ENCODE peak calls at places on chromosome 10, in four cellular contexts. I is pancreas, F is astrocyte of the hippocampus, Q is substantia nigra. Y is an unnamed sample.

GRCh38 chr10:72316748-72317435 is 37.8 kb downstream of the DNAJB12 start:
- DNase-seq in Q (peak; percentile 49), F (no peak), I (peak; percentile 83), Y (no peak)

GRCh38 chr10:11595395-11595692 is 16.1 kb downstream of the USP6NL start:
- DNase-seq in I (no peak), Q (peak; percentile 13), F (peak; percentile 66), Y (no peak)

GRCh38 chr10:22700489-22700888 is 13.9 kb downstream of the PIP4K2A start:
- DNase-seq in F (no peak), Q (no peak), I (no peak), Y (no peak)

GRCh38 chr10:106474891-106475290 is 689.6 kb downstream of the SORCS1 start:
- DNase-seq in I (no peak), Q (no peak), F (no peak), Y (no peak)

GRCh38 chr10:35172574-35172973 is 45.9 kb downstream of the CREM start:
- DNase-seq in F (peak; percentile 39), I (no peak), Q (no peak), Y (no peak)

GRCh38 chr10:61301560-61301959 is 151.6 kb downstream of the TMEM26 start:
- DNase-seq in F (no peak), I (no peak), Q (no peak), Y (no peak)

GRCh38 chr10:24642921-24643678 is 80.6 kb downstream of the ARHGAP21 start:
- DNase-seq in I (no peak), Q (no peak), F (peak; percentile 81), Y (peak; percentile 28)

GRCh38 chr10:72248477-72249151 is 25.1 kb upstream of the DDIT4 start:
- DNase-seq in F (peak; percentile 77), Q (peak; percentile 75), I (peak; percentile 69), Y (peak; percentile 65)

GRCh38 chr10:100487529-100487928 is 24.7 kb downstream of the WNT8B start:
- DNase-seq in I (no peak), F (no peak), Q (no peak), Y (no peak)

GRCh38 chr10:70461397-70462348 is 16.9 kb upstream of the PALD1 start:
- DNase-seq in Q (peak; percentile 36), F (peak; percentile 84), I (no peak), Y (peak; percentile 71)

GRCh38 chr10:24207781-24208611 is 942 bp upstream of the KIAA1217 start:
- DNase-seq in F (peak; percentile 65), Q (no peak), I (no peak), Y (no peak)

GRCh38 chr10:62690703-62691102 is 113.8 kb upstream of the ADO start:
- DNase-seq in I (no peak), Q (no peak), F (no peak), Y (no peak)

GRCh38 chr10:77297370-77297692 is 340.3 kb downstream of the KCNMA1 start:
- DNase-seq in Q (no peak), F (peak; percentile 60), I (no peak), Y (no peak)

GRCh38 chr10:77281719-77282118 is 355.9 kb downstream of the KCNMA1 start:
- DNase-seq in Q (no peak), I (no peak), F (no peak), Y (no peak)

GRCh38 chr10:34476607-34477006 is 338.5 kb downstream of the PARD3 start:
- DNase-seq in F (no peak), I (no peak), Q (no peak), Y (no peak)

GRCh38 chr10:28991326-28991725 is 297.5 kb upstream of the LYZL1 start:
- DNase-seq in Q (no peak), I (no peak), F (peak; percentile 94), Y (no peak)

GRCh38 chr10:44010873-44011602 is 362.4 kb upstream of the ZNF32 start:
- DNase-seq in F (no peak), Q (no peak), I (no peak), Y (no peak)

GRCh38 chr10:54234832-54235231 is 566.2 kb downstream of the PCDH15 start:
- DNase-seq in I (no peak), F (no peak), Q (no peak), Y (no peak)

GRCh38 chr10:30637881-30638467 is 8.4 kb upstream of the LYZL2 start:
- DNase-seq in F (peak; percentile 92), I (no peak), Q (no peak), Y (no peak)

GRCh38 chr10:102230861-102231356 is 4.8 kb downstream of the ELOVL3 start:
- DNase-seq in Q (peak; percentile 6), F (peak; percentile 77), I (peak; percentile 83), Y (no peak)

GRCh38 chr10:72445851-72446250 is 91.1 kb upstream of the DNAJB12 start:
- DNase-seq in Q (no peak), I (no peak), F (no peak), Y (no peak)

GRCh38 chr10:14952851-14953451 is 945 bp downstream of the DCLRE1C start:
- DNase-seq in I (no peak), F (peak; percentile 35), Q (no peak), Y (no peak)

GRCh38 chr10:103069453-103070331 is 123.4 kb downstream of the NT5C2 start:
- DNase-seq in I (peak; percentile 78), F (peak; percentile 86), Q (peak; percentile 29), Y (peak; percentile 52)

GRCh38 chr10:19824397-19825342 is 8.4 kb downstream of the PLXDC2 start:
- DNase-seq in F (no peak), I (no peak), Q (no peak), Y (no peak)